ENCODE peak calls at places on chromosome 1, in six cellular contexts. One of them, this sample, is unnamed.

GRCh38 chr1:74396942-74397341 is 115.5 kb downstream of the LRRC53 start:
- DNase-seq in HS-5: no peak
- DNase-seq in activated CD8-positive, alpha-beta memory T cell treated with anti-CD3 and anti-CD28 coated beads for 1 hour: no peak
- DNase-seq in effector CD8-positive, alpha-beta T cell: no peak
- DNase-seq in T-cell: no peak
- DNase-seq in head of caudate nucleus: peak; percentile 16
- DNase-seq in this sample: no peak

GRCh38 chr1:37949524-37950152 is 2.8 kb upstream of the INPP5B start:
- DNase-seq in HS-5: no peak
- DNase-seq in T-cell: no peak
- DNase-seq in activated CD8-positive, alpha-beta memory T cell treated with anti-CD3 and anti-CD28 coated beads for 1 hour: no peak
- DNase-seq in effector CD8-positive, alpha-beta T cell: no peak
- DNase-seq in head of caudate nucleus: no peak
- DNase-seq in this sample: no peak

GRCh38 chr1:99331083-99331482 is 66.8 kb downstream of the PLPPR4 start:
- DNase-seq in activated CD8-positive, alpha-beta memory T cell treated with anti-CD3 and anti-CD28 coated beads for 1 hour: no peak
- DNase-seq in effector CD8-positive, alpha-beta T cell: no peak
- DNase-seq in T-cell: no peak
- DNase-seq in HS-5: no peak
- DNase-seq in head of caudate nucleus: no peak
- DNase-seq in this sample: no peak

GRCh38 chr1:111738436-111739221 is 566 bp downstream of the INKA2 start:
- DNase-seq in effector CD8-positive, alpha-beta T cell: peak; percentile 16
- DNase-seq in activated CD8-positive, alpha-beta memory T cell treated with anti-CD3 and anti-CD28 coated beads for 1 hour: peak; percentile 19
- DNase-seq in HS-5: no peak
- DNase-seq in head of caudate nucleus: peak; percentile 84
- DNase-seq in T-cell: peak; percentile 24
- DNase-seq in this sample: no peak

GRCh38 chr1:42240964-42241755 is 76.6 kb upstream of the GUCA2A start:
- DNase-seq in activated CD8-positive, alpha-beta memory T cell treated with anti-CD3 and anti-CD28 coated beads for 1 hour: no peak
- DNase-seq in effector CD8-positive, alpha-beta T cell: no peak
- DNase-seq in head of caudate nucleus: no peak
- DNase-seq in HS-5: no peak
- DNase-seq in T-cell: no peak
- DNase-seq in this sample: no peak

GRCh38 chr1:155946633-155947219 is 5.3 kb downstream of the RXFP4 start:
- DNase-seq in HS-5: no peak
- DNase-seq in effector CD8-positive, alpha-beta T cell: no peak
- DNase-seq in activated CD8-positive, alpha-beta memory T cell treated with anti-CD3 and anti-CD28 coated beads for 1 hour: no peak
- DNase-seq in head of caudate nucleus: no peak
- DNase-seq in T-cell: no peak
- DNase-seq in this sample: no peak

GRCh38 chr1:112255080-112255479 is 140.9 kb upstream of the CTTNBP2NL start:
- DNase-seq in T-cell: no peak
- DNase-seq in activated CD8-positive, alpha-beta memory T cell treated with anti-CD3 and anti-CD28 coated beads for 1 hour: no peak
- DNase-seq in HS-5: peak; percentile 19
- DNase-seq in head of caudate nucleus: no peak
- DNase-seq in effector CD8-positive, alpha-beta T cell: no peak
- DNase-seq in this sample: no peak

GRCh38 chr1:99886841-99887240 is 36.7 kb downstream of the AGL start:
- DNase-seq in head of caudate nucleus: no peak
- DNase-seq in effector CD8-positive, alpha-beta T cell: no peak
- DNase-seq in T-cell: no peak
- DNase-seq in activated CD8-positive, alpha-beta memory T cell treated with anti-CD3 and anti-CD28 coated beads for 1 hour: no peak
- DNase-seq in HS-5: no peak
- DNase-seq in this sample: no peak

GRCh38 chr1:82030830-82031229 is 230.1 kb downstream of the ADGRL2 start:
- DNase-seq in HS-5: no peak
- DNase-seq in head of caudate nucleus: no peak
- DNase-seq in effector CD8-positive, alpha-beta T cell: no peak
- DNase-seq in activated CD8-positive, alpha-beta memory T cell treated with anti-CD3 and anti-CD28 coated beads for 1 hour: no peak
- DNase-seq in T-cell: no peak
- DNase-seq in this sample: no peak

GRCh38 chr1:226783202-226783601 is 44.1 kb upstream of the ITPKB start:
- DNase-seq in HS-5: no peak
- DNase-seq in head of caudate nucleus: no peak
- DNase-seq in T-cell: no peak
- DNase-seq in activated CD8-positive, alpha-beta memory T cell treated with anti-CD3 and anti-CD28 coated beads for 1 hour: no peak
- DNase-seq in effector CD8-positive, alpha-beta T cell: no peak
- DNase-seq in this sample: no peak

GRCh38 chr1:89604414-89604735 is 28.5 kb upstream of the LRRC8C start:
- DNase-seq in T-cell: no peak
- DNase-seq in activated CD8-positive, alpha-beta memory T cell treated with anti-CD3 and anti-CD28 coated beads for 1 hour: no peak
- DNase-seq in head of caudate nucleus: no peak
- DNase-seq in HS-5: no peak
- DNase-seq in effector CD8-positive, alpha-beta T cell: no peak
- DNase-seq in this sample: no peak

GRCh38 chr1:212035835-212036605 is 472 bp downstream of the DTL start:
- DNase-seq in head of caudate nucleus: no peak
- DNase-seq in HS-5: peak; percentile 26
- DNase-seq in activated CD8-positive, alpha-beta memory T cell treated with anti-CD3 and anti-CD28 coated beads for 1 hour: no peak
- DNase-seq in T-cell: no peak
- DNase-seq in effector CD8-positive, alpha-beta T cell: no peak
- DNase-seq in this sample: no peak

GRCh38 chr1:46571691-46572225 is 20.3 kb upstream of the KNCN start:
- DNase-seq in activated CD8-positive, alpha-beta memory T cell treated with anti-CD3 and anti-CD28 coated beads for 1 hour: no peak
- DNase-seq in effector CD8-positive, alpha-beta T cell: no peak
- DNase-seq in T-cell: no peak
- DNase-seq in HS-5: no peak
- DNase-seq in head of caudate nucleus: no peak
- DNase-seq in this sample: no peak

GRCh38 chr1:87154351-87154750 is 174.3 kb upstream of the LMO4 start:
- DNase-seq in HS-5: no peak
- DNase-seq in activated CD8-positive, alpha-beta memory T cell treated with anti-CD3 and anti-CD28 coated beads for 1 hour: no peak
- DNase-seq in T-cell: no peak
- DNase-seq in head of caudate nucleus: no peak
- DNase-seq in effector CD8-positive, alpha-beta T cell: no peak
- DNase-seq in this sample: no peak

GRCh38 chr1:94720091-94720793 is 99.9 kb upstream of the SLC44A3 start:
- DNase-seq in head of caudate nucleus: peak; percentile 6
- DNase-seq in effector CD8-positive, alpha-beta T cell: no peak
- DNase-seq in HS-5: no peak
- DNase-seq in activated CD8-positive, alpha-beta memory T cell treated with anti-CD3 and anti-CD28 coated beads for 1 hour: no peak
- DNase-seq in T-cell: no peak
- DNase-seq in this sample: no peak

GRCh38 chr1:228015276-228016180 is 8.7 kb downstream of the WNT3A start:
- DNase-seq in T-cell: no peak
- DNase-seq in effector CD8-positive, alpha-beta T cell: no peak
- DNase-seq in HS-5: no peak
- DNase-seq in activated CD8-positive, alpha-beta memory T cell treated with anti-CD3 and anti-CD28 coated beads for 1 hour: no peak
- DNase-seq in head of caudate nucleus: no peak
- DNase-seq in this sample: no peak

GRCh38 chr1:245313581-245313980 is 158.8 kb downstream of the KIF26B start:
- DNase-seq in effector CD8-positive, alpha-beta T cell: no peak
- DNase-seq in HS-5: no peak
- DNase-seq in activated CD8-positive, alpha-beta memory T cell treated with anti-CD3 and anti-CD28 coated beads for 1 hour: no peak
- DNase-seq in head of caudate nucleus: no peak
- DNase-seq in T-cell: no peak
- DNase-seq in this sample: no peak

This sample was measured in cerebellar nuclear complex.